ENCODE peak calls at places on chromosome 20, in seven cellular contexts. L is astrocyte of the cerebellum, G is Peyer's patch, D is upper lobe of right lung, R is GM23338, H is cardiac fibroblast, M is fibroblast of villous mesenchyme. T is an unnamed sample.
A peak's percentile ranks its signal among the peaks of the same experiment; 100 is the strongest.

GRCh38 chr20:50982372-50982771 is 23.8 kb downstream of the MOCS3 start:
- DNase-seq in L (no peak), G (peak; percentile 63), D (no peak), R (no peak), H (peak; percentile 63), M (peak; percentile 53), T (peak; percentile 49)

GRCh38 chr20:25282796-25283195 is 34.9 kb downstream of the PYGB start:
- DNase-seq in L (no peak), G (peak; percentile 35), D (no peak), R (no peak), H (no peak), M (no peak), T (peak; percentile 40)

GRCh38 chr20:363319-364078 is 16.6 kb downstream of the NRSN2 start:
- DNase-seq in L (no peak), G (no peak), D (no peak), R (no peak), H (no peak), M (no peak), T (peak; percentile 36)

GRCh38 chr20:47418061-47418616 is 61.6 kb upstream of the ZMYND8 start:
- DNase-seq in L (no peak), G (no peak), D (no peak), R (no peak), H (no peak), M (no peak), T (no peak)

GRCh38 chr20:47792021-47792618 is 6.8 kb upstream of the SULF2 start:
- DNase-seq in L (peak; percentile 98), G (peak; percentile 62), D (no peak), R (no peak), H (peak; percentile 99), M (peak; percentile 98), T (peak; percentile 20)

GRCh38 chr20:24470782-24471582 is 1.6 kb downstream of the SYNDIG1 start:
- DNase-seq in L (no peak), G (no peak), D (peak; percentile 10), R (peak; percentile 68), H (no peak), M (no peak), T (no peak)

GRCh38 chr20:25369971-25370370 is 20.7 kb downstream of the ABHD12 start:
- DNase-seq in L (no peak), G (no peak), D (no peak), R (no peak), H (no peak), M (no peak), T (no peak)

GRCh38 chr20:46640536-46641311 is 10.5 kb downstream of the SLC13A3 start:
- DNase-seq in L (no peak), G (no peak), D (no peak), R (no peak), H (no peak), M (no peak), T (no peak)

GRCh38 chr20:7375905-7376304 is 564.4 kb downstream of the HAO1 start:
- DNase-seq in L (no peak), G (no peak), D (no peak), R (peak; percentile 44), H (peak; percentile 33), M (peak; percentile 40), T (no peak)

GRCh38 chr20:10419550-10420133 is 14.4 kb downstream of the MKKS start:
- DNase-seq in L (no peak), G (no peak), D (no peak), R (no peak), H (no peak), M (peak; percentile 22), T (no peak)

GRCh38 chr20:32004963-32005362 is 5.3 kb upstream of the CCM2L start:
- DNase-seq in L (no peak), G (no peak), D (no peak), R (peak; percentile 62), H (peak; percentile 33), M (peak; percentile 26), T (no peak)

GRCh38 chr20:57514273-57514751 is 10.6 kb downstream of the CTCFL start:
- DNase-seq in L (peak; percentile 47), G (peak; percentile 85), D (peak; percentile 70), R (peak; percentile 92), H (peak; percentile 85), M (peak; percentile 77), T (peak; percentile 65)

GRCh38 chr20:15236812-15237211 is 899.4 kb upstream of the FLRT3 start:
- DNase-seq in L (no peak), G (peak; percentile 49), D (no peak), R (peak; percentile 76), H (peak; percentile 48), M (peak; percentile 25), T (no peak)

GRCh38 chr20:60749804-60750602 is 502.1 kb upstream of the CDH4 start:
- DNase-seq in L (no peak), G (no peak), D (no peak), R (peak; percentile 67), H (no peak), M (no peak), T (no peak)

GRCh38 chr20:18694071-18694470 is 106.2 kb downstream of the DTD1 start:
- DNase-seq in L (no peak), G (no peak), D (no peak), R (no peak), H (no peak), M (no peak), T (no peak)

GRCh38 chr20:49641683-49642649 is 71.7 kb downstream of the B4GALT5 start:
- DNase-seq in L (no peak), G (peak; percentile 53), D (peak; percentile 72), R (no peak), H (no peak), M (no peak), T (no peak)

GRCh38 chr20:41031243-41031619 is 2.6 kb downstream of the TOP1 start:
- DNase-seq in L (no peak), G (no peak), D (no peak), R (no peak), H (no peak), M (no peak), T (no peak)
- H3K4me3 ChIP-seq in L (peak overlapping the region; percentile 81), G (peak overlapping the region; percentile 91), D (peak overlapping the region; percentile 94), R (peak overlapping the region; percentile 66), H (peak overlapping the region; percentile 67), M (peak overlapping the region; percentile 90), T (peak overlapping the region; percentile 96)

GRCh38 chr20:42531675-42531985 is 658.1 kb downstream of the PTPRT start:
- DNase-seq in L (no peak), G (no peak), D (no peak), R (no peak), H (no peak), M (no peak), T (no peak)

DNA sequence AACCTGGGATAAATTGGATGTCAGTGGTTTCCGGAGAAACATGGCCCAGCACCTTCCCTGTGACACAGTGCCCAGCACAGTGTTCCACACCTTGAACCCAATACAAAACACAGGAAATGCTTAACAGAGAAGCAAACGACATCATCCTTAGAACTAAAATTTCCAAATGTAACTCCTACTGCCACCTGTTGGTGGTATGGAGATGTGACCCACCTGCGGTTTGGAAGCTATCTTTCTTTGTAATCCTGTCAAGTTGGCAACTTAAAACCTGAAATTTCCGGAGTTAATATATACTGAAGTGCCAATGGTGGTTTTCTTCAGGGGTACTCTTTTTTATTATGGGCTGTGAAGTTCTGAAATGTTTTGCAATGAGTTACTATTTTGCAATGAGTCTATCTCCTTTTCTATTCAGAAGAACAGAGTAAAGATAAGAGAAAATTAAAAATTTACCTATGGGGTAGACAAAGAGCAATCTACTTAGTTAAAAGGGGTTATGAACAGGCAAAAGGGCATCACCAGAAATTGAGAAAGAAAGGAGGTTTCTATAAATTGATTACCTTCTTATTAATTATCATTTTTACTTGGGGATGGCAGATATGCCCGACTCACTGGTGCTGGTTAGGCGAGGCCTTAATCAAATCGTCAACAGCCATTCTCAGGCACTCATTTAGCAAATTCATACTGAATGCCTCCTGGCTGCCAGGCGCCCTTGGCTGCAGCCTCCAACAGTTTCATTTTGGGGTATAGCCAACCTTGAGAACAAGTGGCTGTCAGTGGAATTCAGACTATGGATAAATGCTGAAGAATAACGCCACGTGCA is 658.6 kb downstream of the PTPRT start:
- DNase-seq in L (no peak), G (no peak), D (no peak), R (peak; percentile 13), H (peak; percentile 26), M (peak; percentile 0), T (no peak)
- TF ChIP-seq CTCF in L (peak; percentile 37), G (no peak), D (peak; percentile 69), R (peak; percentile 49), H (no peak), M (peak; percentile 26), T (peak; percentile 68)

GRCh38 chr20:62656919-62657635 is 14.8 kb downstream of the SLCO4A1 start:
- DNase-seq in L (no peak), G (no peak), D (no peak), R (no peak), H (no peak), M (no peak), T (no peak)

GRCh38 chr20:62657956-62658355 is 15.7 kb downstream of the SLCO4A1 start:
- DNase-seq in L (no peak), G (no peak), D (no peak), R (no peak), H (no peak), M (no peak), T (no peak)

GRCh38 chr20:62659488-62659887 is 17.2 kb downstream of the SLCO4A1 start:
- DNase-seq in L (no peak), G (no peak), D (no peak), R (no peak), H (no peak), M (no peak), T (no peak)

GRCh38 chr20:62660216-62660615 is 17.9 kb downstream of the SLCO4A1 start:
- DNase-seq in L (no peak), G (no peak), D (no peak), R (no peak), H (no peak), M (no peak), T (no peak)

DNA sequence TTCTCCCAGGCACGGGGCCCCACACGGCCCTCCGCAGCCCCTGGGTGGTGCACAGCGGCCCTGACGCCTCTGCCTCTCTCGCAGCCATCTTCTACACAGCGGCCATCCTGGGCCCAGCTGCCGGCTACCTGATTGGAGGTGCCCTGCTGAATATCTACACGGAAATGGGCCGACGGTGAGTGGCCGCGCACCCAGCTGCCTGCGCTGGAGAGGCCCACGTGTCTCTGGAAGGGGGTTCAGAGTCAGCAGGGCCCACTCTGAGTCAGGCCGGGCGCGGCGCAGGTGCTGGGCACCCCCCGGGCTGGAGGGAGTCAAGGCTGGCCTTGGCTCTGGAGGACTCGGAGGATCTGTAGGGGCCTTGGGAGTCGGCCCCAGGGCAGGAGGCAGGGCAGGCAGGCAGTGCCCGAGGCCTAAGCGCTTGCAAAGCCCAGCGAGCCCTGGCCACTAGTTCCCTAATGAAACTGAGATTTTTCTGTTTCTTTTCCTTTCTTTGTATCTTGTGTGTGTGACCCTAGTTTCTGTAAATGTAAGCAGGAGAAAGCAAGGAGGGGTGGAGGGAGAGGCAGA is 16.4 kb downstream of the SLCO4A1 start:
- DNase-seq in L (no peak), G (no peak), D (no peak), R (no peak), H (no peak), M (no peak), T (no peak)
- H3K4me3 ChIP-seq in L (no peak overlapping the region), G (no peak overlapping the region), D (no peak overlapping the region), R (no peak overlapping the region), H (no peak overlapping the region), M (no peak overlapping the region), T (no peak overlapping the region)

DNA sequence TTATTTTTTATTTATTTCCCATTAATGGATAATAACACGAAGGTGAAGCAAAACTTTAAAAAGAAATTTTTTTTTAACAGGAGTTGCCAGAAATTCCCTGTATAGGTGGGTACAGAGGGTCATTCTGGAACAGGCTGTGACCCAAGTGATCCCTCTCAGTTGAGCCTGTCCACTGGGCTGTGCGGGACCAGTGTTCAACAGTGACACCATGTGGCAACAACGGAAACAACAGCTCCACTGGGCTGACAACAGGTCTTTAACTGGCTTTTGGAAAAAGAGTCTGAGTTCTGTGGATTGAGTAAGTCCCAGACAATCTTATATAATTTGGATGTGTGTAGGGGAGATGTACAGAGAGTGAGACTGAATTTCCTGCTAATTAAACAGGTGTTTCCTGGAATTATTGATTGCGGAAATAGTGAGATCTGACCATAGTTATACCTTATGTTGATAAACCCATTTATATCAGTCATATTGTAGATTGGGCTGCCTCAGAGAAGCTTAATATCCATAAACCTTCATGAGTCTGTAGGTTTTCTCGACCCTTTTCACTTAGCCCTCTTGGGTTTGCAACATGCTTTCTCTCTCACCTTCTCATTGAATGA is 17.6 kb downstream of the KIAA1755 start:
- DNase-seq in L (no peak), G (no peak), D (peak; percentile 7), R (peak; percentile 55), H (no peak), M (no peak), T (no peak)
- TF ChIP-seq CTCF in L (peak; percentile 35), G (no peak), D (peak; percentile 22), R (peak; percentile 81), H (peak; percentile 52), M (peak; percentile 46), T (peak; percentile 22)